ENCODE peak calls at places on chromosomes 7 and 10, in four cellular contexts. R is iPS DF 6.9, O is NCI-H1105, A is MV-4-11. W is an unnamed sample.

GRCh38 chr7:15725036-15725435 is 38.6 kb upstream of the MEOX2 start:
- DNase-seq in R (no peak), O (no peak), A (no peak), W (no peak)

GRCh38 chr10:3217301-3217700 is 44.7 kb upstream of the PITRM1 start:
- DNase-seq in R (no peak), O (no peak), A (no peak), W (no peak)

GRCh38 chr10:132036887-132037675 is 28.7 kb upstream of the JAKMIP3 start:
- DNase-seq in R (no peak), O (no peak), A (no peak), W (no peak)

GRCh38 chr7:116560021-116560970 is 35.5 kb downstream of the CAV1 start:
- DNase-seq in R (no peak), O (peak; percentile 53), A (no peak), W (no peak)

GRCh38 chr10:62063795-62064472 is 162.4 kb downstream of the ARID5B start:
- DNase-seq in R (no peak), O (no peak), A (no peak), W (no peak)

GRCh38 chr7:109967401-109967800 is 1123.5 kb upstream of the LRRN3 start:
- DNase-seq in R (no peak), O (no peak), A (no peak), W (no peak)

GRCh38 chr7:158266817-158267736 is 320.5 kb downstream of the PTPRN2 start:
- DNase-seq in R (no peak), O (no peak), A (no peak), W (no peak)

GRCh38 chr10:87816842-87817178 is 1.2 kb downstream of the ATAD1 start:
- DNase-seq in R (no peak), O (no peak), A (no peak), W (no peak)

GRCh38 chr7:142445019-142445686 is 187.3 kb upstream of the PRSS58 start:
- DNase-seq in R (no peak), O (no peak), A (no peak), W (no peak)

GRCh38 chr7:150847536-150847935 is 4.8 kb upstream of the AOC1 start:
- DNase-seq in R (no peak), O (no peak), A (no peak), W (no peak)

GRCh38 chr7:41788556-41788955 is 85.7 kb upstream of the INHBA start:
- DNase-seq in R (no peak), O (no peak), A (peak; percentile 28), W (no peak)

GRCh38 chr10:28177944-28178637 is 124.8 kb downstream of the MPP7 start:
- DNase-seq in R (no peak), O (no peak), A (no peak), W (peak; percentile 33)

GRCh38 chr10:79322616-79323566 is 24.4 kb upstream of the PPIF start:
- DNase-seq in R (no peak), O (no peak), A (peak; percentile 90), W (peak; percentile 81)

GRCh38 chr10:110209926-110210662 is 2.7 kb downstream of the MXI1 start:
- DNase-seq in R (no peak), O (no peak), A (peak; percentile 0), W (peak; percentile 63)

GRCh38 chr10:90577569-90577968 is 280.3 kb downstream of the HTR7 start:
- DNase-seq in R (no peak), O (no peak), A (no peak), W (no peak)

GRCh38 chr7:12729112-12729511 is 41.7 kb downstream of the ARL4A start:
- DNase-seq in R (peak; percentile 41), O (peak; percentile 92), A (peak; percentile 49), W (no peak)

GRCh38 chr7:18347170-18347569 is 148.4 kb upstream of the HDAC9 start:
- DNase-seq in R (no peak), O (no peak), A (no peak), W (no peak)

W was measured in immature natural killer cell.